ENCODE peak calls at places on chromosomes 11 and 22, in eight cellular contexts. One of them, this sample, is unnamed.

GRCh38 chr11:121466063-121466794 is 13.5 kb upstream of the SORL1-AS1 start:
- DNase-seq in MM.1S: no peak
- DNase-seq in HCT116: peak; percentile 93
- DNase-seq in OCI-LY7: peak; percentile 45
- DNase-seq in PC-3: peak; percentile 99
- DNase-seq in GM23248: peak; percentile 99
- DNase-seq in hepatocyte: peak; percentile 97
- DNase-seq in GM23338: peak; percentile 90
- DNase-seq in this sample: peak; percentile 56

GRCh38 chr11:36023922-36024321 is 80.1 kb downstream of the LDLRAD3 start:
- DNase-seq in MM.1S: no peak
- DNase-seq in HCT116: no peak
- DNase-seq in OCI-LY7: no peak
- DNase-seq in PC-3: peak; percentile 32
- DNase-seq in GM23248: peak; percentile 64
- DNase-seq in hepatocyte: no peak
- DNase-seq in GM23338: no peak
- DNase-seq in this sample: no peak

GRCh38 chr11:119509969-119510401 is 87.0 kb upstream of the THY1 start:
- DNase-seq in MM.1S: peak; percentile 18
- DNase-seq in HCT116: no peak
- DNase-seq in OCI-LY7: peak; percentile 36
- DNase-seq in PC-3: peak; percentile 67
- DNase-seq in GM23248: peak; percentile 98
- DNase-seq in hepatocyte: peak; percentile 64
- DNase-seq in GM23338: no peak
- DNase-seq in this sample: no peak

GRCh38 chr11:77421041-77421723 is 52.7 kb downstream of the PAK1 start:
- DNase-seq in MM.1S: no peak
- DNase-seq in HCT116: no peak
- DNase-seq in OCI-LY7: no peak
- DNase-seq in PC-3: no peak
- DNase-seq in GM23248: no peak
- DNase-seq in hepatocyte: no peak
- DNase-seq in GM23338: no peak
- DNase-seq in this sample: no peak

GRCh38 chr11:59255281-59255680 is 42.6 kb upstream of the MPEG1 start:
- DNase-seq in MM.1S: no peak
- DNase-seq in HCT116: no peak
- DNase-seq in OCI-LY7: no peak
- DNase-seq in PC-3: peak; percentile 18
- DNase-seq in GM23248: no peak
- DNase-seq in hepatocyte: no peak
- DNase-seq in GM23338: peak; percentile 62
- DNase-seq in this sample: no peak

GRCh38 chr11:128716661-128717210 is 22.9 kb downstream of the FLI1 start:
- DNase-seq in MM.1S: peak; percentile 37
- DNase-seq in HCT116: no peak
- DNase-seq in OCI-LY7: peak; percentile 55
- DNase-seq in PC-3: no peak
- DNase-seq in GM23248: peak; percentile 57
- DNase-seq in hepatocyte: no peak
- DNase-seq in GM23338: peak; percentile 18
- DNase-seq in this sample: peak; percentile 27

GRCh38 chr11:26231252-26231661 is 100.7 kb upstream of the ANO3 start:
- DNase-seq in MM.1S: no peak
- DNase-seq in HCT116: no peak
- DNase-seq in OCI-LY7: no peak
- DNase-seq in PC-3: peak; percentile 84
- DNase-seq in GM23248: peak; percentile 92
- DNase-seq in hepatocyte: no peak
- DNase-seq in GM23338: no peak
- DNase-seq in this sample: no peak

GRCh38 chr11:102288745-102289083 is 28.6 kb upstream of the BIRC3 start:
- DNase-seq in MM.1S: no peak
- DNase-seq in HCT116: no peak
- DNase-seq in OCI-LY7: no peak
- DNase-seq in PC-3: no peak
- DNase-seq in GM23248: no peak
- DNase-seq in hepatocyte: no peak
- DNase-seq in GM23338: no peak
- DNase-seq in this sample: no peak

DNA sequence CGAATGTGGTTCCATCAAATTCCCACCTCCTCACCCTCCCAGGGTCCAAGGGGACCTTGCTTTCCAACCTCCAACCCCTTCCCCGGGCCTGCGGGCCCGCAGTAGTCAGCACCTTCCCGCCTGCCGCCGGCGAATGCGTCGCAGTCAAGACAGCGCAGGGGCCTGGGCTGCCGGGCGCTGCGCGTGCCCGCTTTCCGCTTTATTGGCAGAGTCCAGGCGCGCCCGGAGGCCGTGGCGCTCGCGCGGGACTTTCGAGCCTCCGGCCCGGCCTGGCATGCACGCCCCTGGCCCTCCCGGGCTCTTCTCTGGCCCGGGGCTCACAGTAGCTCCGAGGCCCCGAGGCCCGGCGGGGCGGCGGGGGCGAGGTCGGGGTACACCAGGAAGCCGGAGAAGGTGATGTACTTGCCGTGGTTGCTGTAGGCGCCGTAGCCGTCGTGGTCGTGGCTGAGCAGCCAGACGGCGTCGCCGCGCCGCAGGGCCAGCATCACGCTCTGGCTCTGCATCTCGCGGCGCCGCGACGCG is 3.1 kb downstream of the FAM180B start:
- DNase-seq in MM.1S: no peak
- DNase-seq in HCT116: no peak
- DNase-seq in OCI-LY7: no peak
- DNase-seq in PC-3: no peak
- DNase-seq in GM23248: no peak
- DNase-seq in hepatocyte: no peak
- DNase-seq in GM23338: no peak
- DNase-seq in this sample: no peak
- H2AFZ ChIP-seq in MM.1S: no peak overlapping the region
- H2AFZ ChIP-seq in HCT116: no peak overlapping the region
- H2AFZ ChIP-seq in OCI-LY7: no peak overlapping the region
- H2AFZ ChIP-seq in PC-3: no peak overlapping the region
- H2AFZ ChIP-seq in GM23248: no peak overlapping the region
- H2AFZ ChIP-seq in hepatocyte: no peak overlapping the region
- H2AFZ ChIP-seq in GM23338: peak overlapping the region; percentile 91
- H2AFZ ChIP-seq in this sample: no peak overlapping the region

GRCh38 chr11:30585067-30585891 is 874 bp downstream of the MPPED2 start:
- DNase-seq in MM.1S: peak; percentile 42
- DNase-seq in HCT116: no peak
- DNase-seq in OCI-LY7: no peak
- DNase-seq in PC-3: no peak
- DNase-seq in GM23248: peak; percentile 13
- DNase-seq in hepatocyte: peak; percentile 49
- DNase-seq in GM23338: peak; percentile 72
- DNase-seq in this sample: peak; percentile 63

GRCh38 chr11:30581646-30582045 is 4.5 kb downstream of the MPPED2 start:
- DNase-seq in MM.1S: no peak
- DNase-seq in HCT116: no peak
- DNase-seq in OCI-LY7: no peak
- DNase-seq in PC-3: no peak
- DNase-seq in GM23248: no peak
- DNase-seq in hepatocyte: no peak
- DNase-seq in GM23338: no peak
- DNase-seq in this sample: no peak

GRCh38 chr11:30585892-30586250 is 282 bp downstream of the MPPED2 start:
- DNase-seq in MM.1S: no peak
- DNase-seq in HCT116: no peak
- DNase-seq in OCI-LY7: no peak
- DNase-seq in PC-3: no peak
- DNase-seq in GM23248: peak; percentile 20
- DNase-seq in hepatocyte: peak; percentile 57
- DNase-seq in GM23338: peak; percentile 57
- DNase-seq in this sample: peak; percentile 84

GRCh38 chr11:30586251-30587144 is at the start of gene MPPED2:
- DNase-seq in MM.1S: peak; percentile 56
- DNase-seq in HCT116: no peak
- DNase-seq in OCI-LY7: no peak
- DNase-seq in PC-3: no peak
- DNase-seq in GM23248: peak; percentile 17
- DNase-seq in hepatocyte: peak; percentile 65
- DNase-seq in GM23338: peak; percentile 86
- DNase-seq in this sample: peak; percentile 87

GRCh38 chr11:30583505-30584280 is 2.5 kb downstream of the MPPED2 start:
- DNase-seq in MM.1S: no peak
- DNase-seq in HCT116: no peak
- DNase-seq in OCI-LY7: no peak
- DNase-seq in PC-3: no peak
- DNase-seq in GM23248: peak; percentile 12
- DNase-seq in hepatocyte: peak; percentile 41
- DNase-seq in GM23338: peak; percentile 62
- DNase-seq in this sample: peak; percentile 59
- H3K4me3 ChIP-seq in MM.1S: no peak overlapping the region
- H3K4me3 ChIP-seq in HCT116: no peak overlapping the region
- H3K4me3 ChIP-seq in OCI-LY7: no peak overlapping the region
- H3K4me3 ChIP-seq in PC-3: no peak overlapping the region
- H3K4me3 ChIP-seq in GM23248: no peak overlapping the region
- H3K4me3 ChIP-seq in hepatocyte: peak overlapping the region; percentile 92
- H3K4me3 ChIP-seq in GM23338: peak overlapping the region; percentile 89
- H3K4me3 ChIP-seq in this sample: peak overlapping the region; percentile 83

GRCh38 chr22:24758164-24758799 is 16.2 kb downstream of the PIWIL3 start:
- DNase-seq in MM.1S: peak; percentile 54
- DNase-seq in HCT116: peak; percentile 39
- DNase-seq in OCI-LY7: peak; percentile 64
- DNase-seq in PC-3: peak; percentile 68
- DNase-seq in GM23248: peak; percentile 66
- DNase-seq in hepatocyte: peak; percentile 82
- DNase-seq in GM23338: peak; percentile 83
- DNase-seq in this sample: peak; percentile 78
- TF ChIP-seq EZH2phosphoT487 in MM.1S: no peak
- TF ChIP-seq EZH2phosphoT487 in HCT116: no peak
- TF ChIP-seq EZH2phosphoT487 in OCI-LY7: no peak
- TF ChIP-seq EZH2phosphoT487 in PC-3: no peak
- TF ChIP-seq EZH2phosphoT487 in GM23248: no peak
- TF ChIP-seq EZH2phosphoT487 in hepatocyte: no peak
- TF ChIP-seq EZH2phosphoT487 in GM23338: no peak
- TF ChIP-seq EZH2phosphoT487 in this sample: no peak

DNA sequence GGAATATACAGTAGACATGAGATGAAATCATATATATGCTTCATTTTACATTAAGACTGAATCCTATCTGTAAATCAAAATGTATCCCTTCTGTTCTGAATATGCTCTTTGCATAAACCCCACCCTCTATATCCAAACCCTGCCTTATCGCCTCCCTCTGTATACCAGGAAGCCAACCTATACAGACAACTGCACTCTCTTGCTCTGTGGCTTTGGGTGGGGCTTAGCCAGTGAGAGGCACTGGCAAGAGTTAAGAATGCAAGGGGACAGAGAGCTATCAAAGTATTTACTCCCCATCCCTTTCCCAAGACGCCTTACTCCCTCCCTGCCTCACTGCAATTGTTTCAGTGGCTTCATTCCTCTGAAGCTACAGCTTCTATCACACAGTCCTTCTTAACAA is 309.8 kb downstream of the TTC28 start:
- DNase-seq in MM.1S: no peak
- DNase-seq in HCT116: no peak
- DNase-seq in OCI-LY7: no peak
- DNase-seq in PC-3: no peak
- DNase-seq in GM23248: peak; percentile 1
- DNase-seq in hepatocyte: no peak
- DNase-seq in GM23338: peak; percentile 24
- DNase-seq in this sample: no peak
- H2AFZ ChIP-seq in MM.1S: no peak overlapping the region
- H2AFZ ChIP-seq in HCT116: no peak overlapping the region
- H2AFZ ChIP-seq in OCI-LY7: no peak overlapping the region
- H2AFZ ChIP-seq in PC-3: no peak overlapping the region
- H2AFZ ChIP-seq in GM23248: no peak overlapping the region
- H2AFZ ChIP-seq in hepatocyte: no peak overlapping the region
- H2AFZ ChIP-seq in GM23338: no peak overlapping the region
- H2AFZ ChIP-seq in this sample: no peak overlapping the region